ENCODE peak calls at places on chromosomes 5 and 9, in ten cellular contexts. One of them, this sample, is unnamed.

GRCh38 chr5:143594913-143595818 is 191.7 kb upstream of the NR3C1 start:
- DNase-seq in Calu3: peak
- DNase-seq in activated CD4-positive, alpha-beta T cell treated with anti-CD3 and anti-CD28 coated beads, Interleukin-2, amount 10 ng/mL, durations not matched to agents 7 days and 5 days: no peak
- DNase-seq in stimulated activated CD4-positive, alpha-beta T cell treated with anti-CD3 and anti-CD28 coated beads, Interleukin-2, amount 100 ng/mL, for 24 hours: no peak
- DNase-seq in GM03348: no peak
- DNase-seq in NCI-H2029: peak
- DNase-seq in left colon: no peak
- DNase-seq in NCI-H345: peak
- DNase-seq in endothelial cell of umbilical vein: no peak
- DNase-seq in AG09319: no peak
- DNase-seq in this sample: peak

GRCh38 chr9:16768816-16769215 is 101.7 kb downstream of the BNC2 start:
- DNase-seq in AG09319: no peak
- DNase-seq in NCI-H2029: no peak
- DNase-seq in NCI-H345: no peak
- DNase-seq in GM03348: no peak
- DNase-seq in Calu3: no peak
- DNase-seq in stimulated activated CD4-positive, alpha-beta T cell treated with anti-CD3 and anti-CD28 coated beads, Interleukin-2, amount 100 ng/mL, for 24 hours: no peak
- DNase-seq in endothelial cell of umbilical vein: no peak
- DNase-seq in activated CD4-positive, alpha-beta T cell treated with anti-CD3 and anti-CD28 coated beads, Interleukin-2, amount 10 ng/mL, durations not matched to agents 7 days and 5 days: no peak
- DNase-seq in left colon: no peak
- DNase-seq in this sample: no peak

GRCh38 chr5:125584119-125584518 is 837.7 kb upstream of the ZNF608 start:
- DNase-seq in Calu3: no peak
- DNase-seq in stimulated activated CD4-positive, alpha-beta T cell treated with anti-CD3 and anti-CD28 coated beads, Interleukin-2, amount 100 ng/mL, for 24 hours: no peak
- DNase-seq in left colon: no peak
- DNase-seq in activated CD4-positive, alpha-beta T cell treated with anti-CD3 and anti-CD28 coated beads, Interleukin-2, amount 10 ng/mL, durations not matched to agents 7 days and 5 days: no peak
- DNase-seq in NCI-H2029: no peak
- DNase-seq in endothelial cell of umbilical vein: no peak
- DNase-seq in GM03348: no peak
- DNase-seq in NCI-H345: no peak
- DNase-seq in AG09319: no peak
- DNase-seq in this sample: no peak

GRCh38 chr9:86202338-86202882 is 57.0 kb downstream of the C9orf153 start:
- DNase-seq in Calu3: peak
- DNase-seq in NCI-H345: peak
- DNase-seq in NCI-H2029: peak
- DNase-seq in endothelial cell of umbilical vein: peak
- DNase-seq in GM03348: peak
- DNase-seq in stimulated activated CD4-positive, alpha-beta T cell treated with anti-CD3 and anti-CD28 coated beads, Interleukin-2, amount 100 ng/mL, for 24 hours: peak
- DNase-seq in activated CD4-positive, alpha-beta T cell treated with anti-CD3 and anti-CD28 coated beads, Interleukin-2, amount 10 ng/mL, durations not matched to agents 7 days and 5 days: peak
- DNase-seq in AG09319: peak
- DNase-seq in left colon: peak
- DNase-seq in this sample: peak

GRCh38 chr5:13976867-13977479 is 32.5 kb upstream of the DNAH5 start:
- DNase-seq in left colon: no peak
- DNase-seq in AG09319: no peak
- DNase-seq in GM03348: peak
- DNase-seq in endothelial cell of umbilical vein: peak
- DNase-seq in activated CD4-positive, alpha-beta T cell treated with anti-CD3 and anti-CD28 coated beads, Interleukin-2, amount 10 ng/mL, durations not matched to agents 7 days and 5 days: no peak
- DNase-seq in Calu3: peak
- DNase-seq in NCI-H345: peak
- DNase-seq in NCI-H2029: peak
- DNase-seq in stimulated activated CD4-positive, alpha-beta T cell treated with anti-CD3 and anti-CD28 coated beads, Interleukin-2, amount 100 ng/mL, for 24 hours: no peak
- DNase-seq in this sample: peak

GRCh38 chr9:91847576-91847975 is 102.5 kb downstream of the ROR2 start:
- DNase-seq in GM03348: peak
- DNase-seq in NCI-H345: no peak
- DNase-seq in left colon: no peak
- DNase-seq in NCI-H2029: no peak
- DNase-seq in endothelial cell of umbilical vein: no peak
- DNase-seq in AG09319: peak
- DNase-seq in activated CD4-positive, alpha-beta T cell treated with anti-CD3 and anti-CD28 coated beads, Interleukin-2, amount 10 ng/mL, durations not matched to agents 7 days and 5 days: peak
- DNase-seq in stimulated activated CD4-positive, alpha-beta T cell treated with anti-CD3 and anti-CD28 coated beads, Interleukin-2, amount 100 ng/mL, for 24 hours: peak
- DNase-seq in Calu3: no peak
- DNase-seq in this sample: no peak

GRCh38 chr9:93896093-93896492 is 59.1 kb downstream of the BARX1 start:
- DNase-seq in endothelial cell of umbilical vein: no peak
- DNase-seq in NCI-H345: no peak
- DNase-seq in NCI-H2029: no peak
- DNase-seq in left colon: no peak
- DNase-seq in stimulated activated CD4-positive, alpha-beta T cell treated with anti-CD3 and anti-CD28 coated beads, Interleukin-2, amount 100 ng/mL, for 24 hours: no peak
- DNase-seq in activated CD4-positive, alpha-beta T cell treated with anti-CD3 and anti-CD28 coated beads, Interleukin-2, amount 10 ng/mL, durations not matched to agents 7 days and 5 days: no peak
- DNase-seq in GM03348: peak
- DNase-seq in Calu3: no peak
- DNase-seq in AG09319: no peak
- DNase-seq in this sample: no peak

GRCh38 chr9:78131969-78132687 is 100.5 kb upstream of the GNAQ start:
- DNase-seq in Calu3: no peak
- DNase-seq in stimulated activated CD4-positive, alpha-beta T cell treated with anti-CD3 and anti-CD28 coated beads, Interleukin-2, amount 100 ng/mL, for 24 hours: no peak
- DNase-seq in NCI-H2029: no peak
- DNase-seq in NCI-H345: no peak
- DNase-seq in AG09319: no peak
- DNase-seq in GM03348: peak
- DNase-seq in activated CD4-positive, alpha-beta T cell treated with anti-CD3 and anti-CD28 coated beads, Interleukin-2, amount 10 ng/mL, durations not matched to agents 7 days and 5 days: no peak
- DNase-seq in endothelial cell of umbilical vein: peak
- DNase-seq in left colon: no peak
- DNase-seq in this sample: no peak

GRCh38 chr5:137880313-137880712 is 8.9 kb upstream of the PKD2L2 start:
- DNase-seq in NCI-H2029: no peak
- DNase-seq in NCI-H345: no peak
- DNase-seq in left colon: no peak
- DNase-seq in AG09319: no peak
- DNase-seq in stimulated activated CD4-positive, alpha-beta T cell treated with anti-CD3 and anti-CD28 coated beads, Interleukin-2, amount 100 ng/mL, for 24 hours: no peak
- DNase-seq in endothelial cell of umbilical vein: no peak
- DNase-seq in GM03348: no peak
- DNase-seq in activated CD4-positive, alpha-beta T cell treated with anti-CD3 and anti-CD28 coated beads, Interleukin-2, amount 10 ng/mL, durations not matched to agents 7 days and 5 days: no peak
- DNase-seq in Calu3: no peak
- DNase-seq in this sample: no peak

GRCh38 chr5:135053278-135053677 is 19.2 kb upstream of the PITX1 start:
- DNase-seq in NCI-H345: no peak
- DNase-seq in left colon: peak
- DNase-seq in GM03348: no peak
- DNase-seq in NCI-H2029: peak
- DNase-seq in activated CD4-positive, alpha-beta T cell treated with anti-CD3 and anti-CD28 coated beads, Interleukin-2, amount 10 ng/mL, durations not matched to agents 7 days and 5 days: no peak
- DNase-seq in Calu3: no peak
- DNase-seq in endothelial cell of umbilical vein: no peak
- DNase-seq in AG09319: no peak
- DNase-seq in stimulated activated CD4-positive, alpha-beta T cell treated with anti-CD3 and anti-CD28 coated beads, Interleukin-2, amount 100 ng/mL, for 24 hours: no peak
- DNase-seq in this sample: no peak

GRCh38 chr9:109264865-109265532 is 55.9 kb downstream of the EPB41L4B start:
- DNase-seq in Calu3: no peak
- DNase-seq in NCI-H345: peak
- DNase-seq in AG09319: no peak
- DNase-seq in stimulated activated CD4-positive, alpha-beta T cell treated with anti-CD3 and anti-CD28 coated beads, Interleukin-2, amount 100 ng/mL, for 24 hours: no peak
- DNase-seq in endothelial cell of umbilical vein: no peak
- DNase-seq in left colon: peak
- DNase-seq in NCI-H2029: peak
- DNase-seq in activated CD4-positive, alpha-beta T cell treated with anti-CD3 and anti-CD28 coated beads, Interleukin-2, amount 10 ng/mL, durations not matched to agents 7 days and 5 days: no peak
- DNase-seq in GM03348: no peak
- DNase-seq in this sample: peak